ENCODE peak calls at places on chromosomes 11 and 22, in nine cellular contexts. Q, S, Y, G, A, T, W, V and U are unnamed samples.

GRCh38 chr22:45877036-45877380 is 100.0 kb downstream of the WNT7B start:
- DNase-seq in Q (no peak), S (no peak), Y (no peak), G (no peak), A (peak; percentile 43), T (no peak), W (no peak), V (no peak), U (no peak)

GRCh38 chr22:22881116-22882032 is 6.2 kb upstream of the IGLL5 start:
- DNase-seq in Q (peak; percentile 52), S (no peak), Y (no peak), G (no peak), A (no peak), T (no peak), W (no peak), V (no peak), U (no peak)

GRCh38 chr22:19988965-19989724 is 27.5 kb downstream of the ARVCF start:
- DNase-seq in Q (no peak), S (no peak), Y (no peak), G (no peak), A (no peak), T (no peak), W (no peak), V (no peak), U (no peak)

GRCh38 chr11:114064216-114064615 is 4.7 kb downstream of the ZBTB16 start:
- DNase-seq in Q (peak; percentile 84), S (no peak), Y (no peak), G (no peak), A (no peak), T (no peak), W (no peak), V (no peak), U (no peak)

GRCh38 chr11:76783901-76784813 is 1.0 kb downstream of the TSKU start:
- DNase-seq in Q (peak; percentile 92), S (peak; percentile 88), Y (no peak), G (peak; percentile 84), A (peak; percentile 91), T (peak; percentile 78), W (peak; percentile 79), V (peak; percentile 85), U (peak; percentile 80)

GRCh38 chr11:1917523-1918435 is 1.7 kb upstream of the TNNT3 start:
- DNase-seq in Q (no peak), S (no peak), Y (no peak), G (no peak), A (no peak), T (peak; percentile 75), W (no peak), V (no peak), U (no peak)

GRCh38 chr11:120563698-120564572 is 52.4 kb downstream of the GRIK4 start:
- DNase-seq in Q (peak; percentile 79), S (peak; percentile 81), Y (peak; percentile 50), G (no peak), A (peak; percentile 75), T (peak; percentile 50), W (no peak), V (peak; percentile 57), U (no peak)

GRCh38 chr11:133078591-133079179 is 453.6 kb downstream of the OPCML start:
- DNase-seq in Q (no peak), S (no peak), Y (peak; percentile 51), G (peak; percentile 20), A (peak; percentile 82), T (no peak), W (peak; percentile 12), V (peak; percentile 70), U (peak; percentile 71)

GRCh38 chr11:25910090-25910489 is 421.8 kb upstream of the ANO3 start:
- DNase-seq in Q (no peak), S (no peak), Y (no peak), G (no peak), A (no peak), T (no peak), W (no peak), V (no peak), U (no peak)

GRCh38 chr11:47498584-47499152 is 49.7 kb upstream of the RAPSN start:
- DNase-seq in Q (no peak), S (no peak), Y (no peak), G (no peak), A (no peak), T (no peak), W (no peak), V (no peak), U (no peak)

GRCh38 chr22:22215659-22216449 is 28.7 kb upstream of the VPREB1 start:
- DNase-seq in Q (no peak), S (no peak), Y (no peak), G (no peak), A (no peak), T (no peak), W (no peak), V (no peak), U (no peak)

GRCh38 chr11:67614730-67615454 is 8.2 kb downstream of the NDUFV1 start:
- DNase-seq in Q (no peak), S (no peak), Y (no peak), G (no peak), A (no peak), T (no peak), W (no peak), V (no peak), U (no peak)

GRCh38 chr11:67613313-67613959 is 6.7 kb downstream of the NDUFV1 start:
- DNase-seq in Q (no peak), S (no peak), Y (no peak), G (no peak), A (no peak), T (no peak), W (no peak), V (no peak), U (no peak)

GRCh38 chr11:67612751-67613150 is 6.0 kb downstream of the NDUFV1 start:
- DNase-seq in Q (no peak), S (no peak), Y (no peak), G (no peak), A (peak; percentile 42), T (no peak), W (no peak), V (no peak), U (no peak)

GRCh38 chr11:67615455-67616430 is 9.0 kb downstream of the NDUFV1 start:
- DNase-seq in Q (no peak), S (no peak), Y (no peak), G (no peak), A (peak; percentile 93), T (peak; percentile 38), W (peak; percentile 78), V (peak; percentile 70), U (peak; percentile 66)

DNA sequence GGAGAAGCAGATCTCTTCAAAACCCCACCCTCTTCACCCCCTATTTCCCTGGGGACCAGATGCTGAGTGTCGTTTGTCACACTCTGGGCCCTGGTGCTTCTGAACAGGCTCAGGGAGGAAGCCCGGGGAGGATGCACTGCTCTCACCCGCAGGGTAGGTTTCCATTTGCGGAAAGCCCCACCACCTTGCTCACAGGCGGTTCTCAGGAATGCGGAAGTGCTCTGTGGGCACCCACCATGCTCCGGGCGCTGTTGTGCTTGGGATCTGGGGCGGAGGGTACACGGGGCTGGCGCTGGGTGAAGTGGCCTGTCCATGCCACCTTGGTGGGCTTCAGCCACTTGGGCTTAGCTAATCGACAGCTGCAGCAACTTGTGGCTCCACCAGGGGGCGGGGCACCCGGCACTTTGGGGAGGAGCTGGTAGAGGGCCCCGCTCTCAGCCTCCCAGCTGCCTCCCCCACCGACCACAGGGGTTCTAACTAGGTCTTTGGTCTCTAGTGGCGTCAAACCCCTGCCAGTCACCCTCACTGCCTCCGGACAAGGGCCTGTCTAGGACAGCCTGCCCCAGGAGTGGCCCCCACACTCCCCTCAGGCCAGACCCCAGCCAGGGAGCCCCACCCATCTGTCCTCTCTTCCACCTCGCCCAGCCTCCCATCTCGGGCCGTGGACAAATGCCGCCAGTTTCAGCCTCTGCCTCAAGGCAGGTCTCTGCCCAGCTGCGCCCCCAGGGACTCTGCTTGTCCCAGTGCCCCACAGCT is 7.4 kb downstream of the NDUFV1 start:
- DNase-seq in Q (no peak), S (peak; percentile 69), Y (no peak), G (peak; percentile 13), A (peak; percentile 93), T (peak; percentile 60), W (peak; percentile 62), V (peak; percentile 97), U (peak; percentile 76)
- TF ChIP-seq POLR2A in Q (no peak), S (no peak), Y (no peak), G (no peak), A (no peak), T (no peak), W (no peak), V (peak; percentile 51), U (no peak)

GRCh38 chr11:65532388-65533064 is 7.6 kb downstream of the SCYL1 start:
- DNase-seq in Q (no peak), S (no peak), Y (no peak), G (no peak), A (no peak), T (no peak), W (no peak), V (no peak), U (no peak)
- TF ChIP-seq POLR2A in Q (no peak), S (no peak), Y (no peak), G (no peak), A (no peak), T (no peak), W (no peak), V (no peak), U (no peak)

GRCh38 chr11:67303132-67303988 is at the start of gene SSH3:
- DNase-seq in Q (peak; percentile 96), S (peak; percentile 76), Y (peak; percentile 47), G (peak; percentile 34), A (peak; percentile 69), T (peak; percentile 82), W (peak; percentile 76), V (peak; percentile 25), U (peak; percentile 69)
- TF ChIP-seq POLR2A in Q (no peak), S (peak; percentile 39), Y (no peak), G (no peak), A (no peak), T (no peak), W (peak; percentile 71), V (no peak), U (no peak)

GRCh38 chr22:42473484-42474193 is 41.4 kb upstream of the NFAM1 start:
- DNase-seq in Q (no peak), S (no peak), Y (peak; percentile 53), G (peak; percentile 63), A (no peak), T (no peak), W (peak; percentile 24), V (peak; percentile 64), U (peak; percentile 44)

GRCh38 chr22:42471441-42471840 is 39.2 kb upstream of the NFAM1 start:
- DNase-seq in Q (no peak), S (no peak), Y (no peak), G (no peak), A (no peak), T (no peak), W (no peak), V (no peak), U (no peak)

GRCh38 chr22:42475122-42475521 is 42.9 kb upstream of the NFAM1 start:
- DNase-seq in Q (no peak), S (no peak), Y (no peak), G (no peak), A (no peak), T (no peak), W (no peak), V (no peak), U (no peak)

GRCh38 chr22:42468841-42469240 is 36.6 kb upstream of the NFAM1 start:
- DNase-seq in Q (no peak), S (no peak), Y (no peak), G (peak; percentile 54), A (no peak), T (no peak), W (peak; percentile 21), V (peak; percentile 88), U (no peak)

DNA sequence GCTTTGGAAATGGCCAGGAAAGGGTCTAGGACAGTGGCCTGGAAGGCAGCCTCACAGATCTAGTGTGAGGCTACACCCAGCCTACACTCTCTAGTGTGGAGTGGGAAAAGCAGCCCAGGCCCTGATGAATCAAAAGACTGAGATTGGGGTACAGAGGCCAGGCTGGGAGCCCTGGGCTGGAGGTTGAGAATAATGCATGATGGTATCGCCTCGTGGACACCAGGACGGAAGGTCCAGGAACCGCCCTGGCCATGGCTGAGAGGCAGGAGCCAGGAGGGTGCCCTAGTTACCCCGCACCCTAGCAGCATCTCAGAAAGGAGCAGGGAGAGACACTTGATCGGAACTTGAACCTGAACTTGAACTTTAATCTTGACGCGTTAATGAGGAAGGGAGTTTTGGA is 40.5 kb upstream of the NFAM1 start:
- DNase-seq in Q (no peak), S (no peak), Y (no peak), G (no peak), A (no peak), T (no peak), W (no peak), V (no peak), U (no peak)
- TF ChIP-seq POLR2A in Q (no peak), S (no peak), Y (no peak), G (no peak), A (no peak), T (no peak), W (no peak), V (no peak), U (no peak)